ENCODE peak calls at places on chromosome 2, in four cellular contexts. I is GM12878, N is HepG2, E is K562. P is an unnamed sample. For H3K27me3, the result is how much of the 10 kb centered on the place peaks cover.

GRCh38 chr2:128513416-128514283 is 195.0 kb upstream of the HS6ST1 start:
- DNase-seq in E (no peak), N (no peak), I (peak), P (no peak)

GRCh38 chr2:45855374-45855773 is 203.9 kb downstream of the PRKCE start:
- DNase-seq in I (no peak), E (no peak), N (no peak), P (no peak)

GRCh38 chr2:5969301-5969700 is 277.1 kb downstream of the SOX11 start:
- DNase-seq in N (no peak), I (no peak), E (no peak), P (no peak)

GRCh38 chr2:16546128-16546754 is 119.4 kb downstream of the CYRIA start:
- DNase-seq in I (no peak), E (peak), N (peak), P (no peak)

GRCh38 chr2:189927823-189928222 is 134.7 kb downstream of the MSTN start:
- DNase-seq in I (no peak), N (no peak), E (no peak), P (no peak)

GRCh38 chr2:100106460-100106859 is 35.9 kb downstream of the AFF3 start:
- DNase-seq in N (no peak), E (no peak), I (no peak), P (no peak)

GRCh38 chr2:32249731-32250236 is 14.9 kb downstream of the NLRC4 start:
- DNase-seq in N (no peak), E (no peak), I (no peak), P (no peak)

GRCh38 chr2:133652407-133652806 is 84.1 kb upstream of the NCKAP5 start:
- DNase-seq in I (no peak), N (no peak), E (no peak), P (no peak)

GRCh38 chr2:141125432-141125831 is 1005.4 kb downstream of the LRP1B start:
- DNase-seq in I (no peak), E (no peak), N (no peak), P (no peak)

GRCh38 chr2:99981840-99982239 is 160.6 kb downstream of the AFF3 start:
- DNase-seq in I (no peak), E (no peak), N (no peak), P (no peak)

GRCh38 chr2:121790276-121790956 is 35.0 kb downstream of the TSN start:
- DNase-seq in E (no peak), N (peak), I (no peak), P (no peak)

GRCh38 chr2:6826081-6826913 is 39.4 kb downstream of the CMPK2 start:
- DNase-seq in N (peak), E (peak), I (peak), P (no peak)

GRCh38 chr2:109311771-109312170 is 182.8 kb downstream of the SH3RF3 start:
- DNase-seq in E (no peak), I (no peak), N (no peak), P (no peak)

GRCh38 chr2:239587311-239587731 is 186.5 kb upstream of the HDAC4 start:
- DNase-seq in N (no peak), E (no peak), I (no peak), P (no peak)

GRCh38 chr2:233426619-233427342 is 72.5 kb downstream of the DGKD start:
- DNase-seq in E (peak), I (no peak), N (peak), P (no peak)

GRCh38 chr2:230614913-230615332 is 97.7 kb upstream of the CAB39 start:
- DNase-seq in I (peak), N (no peak), E (no peak), P (no peak)

GRCh38 chr2:145258903-145259579 is 739.1 kb upstream of the ZEB2 start:
- DNase-seq in N (no peak), I (no peak), E (no peak), P (no peak)

GRCh38 chr2:31324000-31324633 is 90.2 kb downstream of the EHD3 start:
- DNase-seq in N (no peak), I (peak), E (no peak), P (no peak)

GRCh38 chr2:233855345-233855744 is 1.0 kb upstream of the HJURP start:
- DNase-seq in N (no peak), E (no peak), I (no peak), P (no peak)

GRCh38 chr2:120559401-120559800 is 176.3 kb upstream of the GLI2 start:
- DNase-seq in I (no peak), N (no peak), E (no peak), P (no peak)

GRCh38 chr2:120228503-120228902 is 5.3 kb upstream of the TMEM185B start:
- DNase-seq in I (no peak), E (no peak), N (no peak), P (no peak)

GRCh38 chr2:127157651-127158460 is 50.9 kb upstream of the BIN1 start:
- DNase-seq in E (no peak), I (no peak), N (peak), P (peak)

GRCh38 chr2:1940660-1941059 is 196.3 kb upstream of the PXDN start:
- DNase-seq in I (no peak), N (no peak), E (no peak), P (peak)

GRCh38 chr2:234289789-234290188 is 207.1 kb downstream of the ARL4C start:
- DNase-seq in I (no peak), E (no peak), N (no peak), P (no peak)

GRCh38 chr2:241878007-241878970 is 8.8 kb downstream of the RTP5 start:
- DNase-seq in I (no peak), N (peak), E (peak), P (peak)

GRCh38 chr2:188765522-188765921 is 208.7 kb upstream of the COL3A1 start:
- DNase-seq in E (no peak), I (no peak), N (peak), P (no peak)

GRCh38 chr2:120013569-120014223 is 819 bp downstream of the EPB41L5 start:
- DNase-seq in I (no peak), E (no peak), N (no peak), P (no peak)

GRCh38 chr2:240651185-240651584 is 25.9 kb downstream of the GPR35 start:
- DNase-seq in N (no peak), E (no peak), I (no peak), P (no peak)

GRCh38 chr2:125175415-125175814 is 1150.3 kb downstream of the CNTNAP5 start:
- DNase-seq in E (no peak), N (no peak), I (no peak), P (no peak)

GRCh38 chr2:189076572-189076971 is 102.4 kb downstream of the COL3A1 start:
- DNase-seq in E (no peak), I (no peak), N (no peak), P (no peak)

GRCh38 chr2:186891219-186891621 is 42.2 kb upstream of the ZSWIM2 start:
- DNase-seq in I (no peak), E (no peak), N (no peak), P (no peak)

GRCh38 chr2:56291711-56292110 is 107.9 kb downstream of the CCDC85A start:
- DNase-seq in N (no peak), E (no peak), I (no peak), P (no peak)

GRCh38 chr2:96927420-96928171 is 57.7 kb upstream of the SEMA4C start:
- DNase-seq in N (no peak), E (no peak), I (no peak), P (no peak)

GRCh38 chr2:66428986-66429612 is 5.8 kb upstream of the MEIS1 start:
- DNase-seq in E (peak), I (no peak), N (peak), P (peak)

DNA sequence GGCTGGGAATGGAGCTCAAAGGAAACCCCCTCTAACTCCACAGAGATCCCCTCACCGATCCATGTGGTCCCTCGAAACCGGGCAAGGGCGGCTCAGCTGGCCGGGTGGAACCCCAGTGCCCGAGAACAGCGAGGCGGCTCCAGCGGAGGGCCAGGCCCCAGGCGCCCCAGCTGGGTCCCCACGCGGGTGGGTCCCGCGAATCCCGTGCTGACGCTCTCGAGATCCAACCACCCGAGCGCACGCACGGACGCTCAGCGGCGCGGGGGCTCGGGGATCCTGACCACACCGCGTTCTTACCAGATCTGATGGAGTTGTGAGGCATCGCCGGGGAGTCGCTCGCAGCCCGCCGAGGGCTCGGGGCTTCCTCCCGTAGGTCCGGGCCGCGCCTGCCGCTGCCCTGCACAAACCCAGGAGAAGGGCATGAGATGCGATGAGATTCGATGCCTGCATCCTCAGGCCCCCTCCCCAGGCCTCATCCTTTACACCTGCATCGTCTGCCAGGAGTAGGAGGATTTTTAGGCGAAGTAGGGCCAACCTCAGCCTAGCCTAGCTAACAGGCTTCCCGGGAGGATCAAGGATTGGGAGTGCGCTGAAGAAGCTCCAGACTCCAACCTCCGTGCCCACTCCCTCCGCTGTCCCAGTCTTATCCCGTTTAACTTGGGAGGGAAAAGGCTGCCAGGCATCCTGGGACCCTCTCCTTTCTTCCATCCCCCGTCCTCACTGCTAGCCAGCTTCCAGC is 479 bp downstream of the PAX8 start:
- DNase-seq in I (no peak), N (no peak), E (no peak), P (peak)
- H3K27me3 ChIP-seq in I (under half), N (under half), E (under half), P (half or more)

GRCh38 chr2:130831356-130831755 is 5.4 kb upstream of the ARHGEF4 start:
- DNase-seq in N (no peak), E (no peak), I (no peak), P (no peak)
- TF ChIP-seq RFX5 in N (no peak), E (no peak), I (no peak), P (no peak)

DNA sequence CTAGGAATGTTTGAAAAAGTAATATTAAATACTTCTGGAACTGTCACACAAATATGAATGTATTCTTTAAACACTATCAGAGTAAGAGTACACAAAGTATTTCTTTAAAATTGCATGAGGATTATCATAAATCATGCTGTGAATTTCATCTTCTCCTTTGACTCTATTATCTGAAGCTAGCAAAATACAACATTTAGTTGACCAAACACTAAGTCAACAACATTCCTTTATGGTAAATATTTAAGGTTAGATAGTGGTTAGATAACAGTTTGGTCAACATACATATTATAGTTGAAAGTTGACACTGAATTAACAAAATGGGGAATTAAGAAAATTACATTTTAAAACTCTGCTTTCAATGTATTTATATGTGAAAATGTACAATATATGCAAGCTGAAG is 72.1 kb upstream of the GRB14 start:
- DNase-seq in N (peak), I (no peak), E (no peak), P (no peak)
- TF ChIP-seq REST in N (no peak), I (no peak), E (no peak), P (no peak)

GRCh38 chr2:179859523-179859922 is 1.9 kb downstream of the ZNF385B start:
- DNase-seq in E (no peak), I (no peak), N (no peak), P (no peak)
- H3K27me3 ChIP-seq in E (under half), I (under half), N (under half), P (under half)

GRCh38 chr2:231988179-231988866 is 26.8 kb downstream of the DIS3L2 start:
- DNase-seq in E (no peak), I (no peak), N (no peak), P (no peak)

GRCh38 chr2:231991664-231992063 is 30.2 kb downstream of the DIS3L2 start:
- DNase-seq in N (no peak), E (no peak), I (no peak), P (no peak)

GRCh38 chr2:231984992-231985391 is 23.5 kb downstream of the DIS3L2 start:
- DNase-seq in N (no peak), I (no peak), E (no peak), P (no peak)

GRCh38 chr2:231987088-231987788 is 25.7 kb downstream of the DIS3L2 start:
- DNase-seq in E (no peak), I (no peak), N (peak), P (no peak)

DNA sequence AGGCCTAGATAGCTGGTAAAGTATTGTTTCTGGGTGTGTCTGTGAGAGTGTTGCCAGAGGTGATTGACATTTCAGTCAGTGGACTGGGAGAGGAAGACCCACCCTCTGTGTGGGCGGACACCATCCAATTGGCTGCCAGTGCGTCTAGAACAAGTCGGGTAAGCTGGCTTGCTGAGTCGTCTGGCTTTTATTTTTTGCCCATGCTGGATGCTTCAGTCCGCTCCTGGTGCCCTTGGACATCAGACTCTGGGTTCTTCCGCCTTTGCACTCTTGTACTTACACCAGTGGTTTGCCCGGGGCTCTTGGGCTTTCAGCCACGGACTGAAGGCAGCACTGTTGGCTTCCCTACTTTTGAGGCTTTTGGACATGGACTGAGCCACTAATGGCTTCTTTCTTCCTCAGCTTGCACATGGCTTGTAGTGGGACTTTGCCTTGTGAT is 24.3 kb downstream of the DIS3L2 start:
- DNase-seq in N (no peak), I (no peak), E (peak), P (no peak)
- TF ChIP-seq RFX5 in N (no peak), I (no peak), E (no peak), P (no peak)

DNA sequence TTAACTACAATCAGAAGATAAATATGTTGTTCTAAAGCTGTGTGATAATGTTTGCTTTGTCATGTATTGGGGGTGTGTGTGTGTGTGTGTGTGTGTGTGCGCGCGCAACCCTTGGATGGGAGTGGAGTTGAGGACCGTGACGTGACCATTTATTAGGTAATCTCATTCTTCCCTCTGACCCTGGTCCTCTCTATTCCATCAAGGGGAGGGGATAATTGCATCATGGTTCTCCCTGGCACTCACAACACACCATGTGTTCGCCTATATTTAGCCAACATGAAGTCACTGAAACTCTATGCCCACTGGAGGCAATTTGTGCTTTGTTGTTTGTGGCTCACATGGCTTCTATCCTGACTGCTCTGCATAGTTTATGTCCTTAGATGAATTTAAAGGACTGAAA is 79.7 kb upstream of the LRPPRC start:
- DNase-seq in E (no peak), N (peak), I (no peak), P (no peak)
- TF ChIP-seq REST in E (no peak), N (no peak), I (no peak), P (no peak)